ENCODE peak calls at places on chromosomes 16 and 17, in five cellular contexts. Y, E, V, B and R are unnamed samples.

GRCh38 chr17:1553354-1554266 is 9.0 kb downstream of the PITPNA start:
- DNase-seq in E (no peak), B (no peak), Y (no peak), V (no peak), R (no peak)

GRCh38 chr16:9438991-9439390 is 347.5 kb downstream of the HAPSTR1 start:
- DNase-seq in E (no peak), Y (no peak), V (no peak), B (no peak), R (no peak)

GRCh38 chr17:28470266-28471126 is 2.9 kb upstream of the SLC13A2 start:
- DNase-seq in V (no peak), B (no peak), Y (no peak), E (no peak), R (no peak)

GRCh38 chr16:17461951-17462729 is 8.6 kb downstream of the XYLT1 start:
- DNase-seq in V (no peak), B (no peak), Y (no peak), E (no peak), R (no peak)

GRCh38 chr16:88083582-88083981 is 132.3 kb downstream of the BANP start:
- DNase-seq in E (no peak), B (no peak), V (no peak), Y (no peak), R (no peak)

GRCh38 chr17:10549108-10549842 is at the start of gene MYH2:
- DNase-seq in B (no peak), E (no peak), Y (no peak), V (no peak), R (peak; percentile 23)

GRCh38 chr17:62653002-62653830 is 25.7 kb downstream of the MRC2 start:
- DNase-seq in E (peak; percentile 9), V (peak; percentile 94), Y (no peak), B (peak; percentile 79), R (peak; percentile 82)

GRCh38 chr17:55433629-55434422 is 12.2 kb upstream of the MMD start:
- DNase-seq in V (no peak), Y (peak; percentile 77), B (no peak), E (no peak), R (peak; percentile 84)

GRCh38 chr17:76922084-76922483 is 53.9 kb downstream of the MGAT5B start:
- DNase-seq in Y (no peak), V (no peak), B (no peak), E (no peak), R (no peak)

GRCh38 chr17:44331249-44331760 is 6.7 kb upstream of the SLC25A39 start:
- DNase-seq in Y (peak; percentile 63), E (peak; percentile 57), B (peak; percentile 64), V (peak; percentile 71), R (peak; percentile 70)

GRCh38 chr16:69339289-69340094 is at the start of the genes COG8 and NIP7:
- DNase-seq in E (peak; percentile 86), V (peak; percentile 92), B (peak; percentile 98), Y (peak; percentile 97), R (peak; percentile 96)

GRCh38 chr17:36468903-36469635 is 17.4 kb upstream of the ZNHIT3 start:
- DNase-seq in V (no peak), E (no peak), B (no peak), Y (no peak), R (no peak)